ENCODE peak calls at places on chromosomes 2 and 18, in five cellular contexts. One of them, this sample, is unnamed.

GRCh38 chr2:183081908-183082307 is 3.4 kb downstream of the DUSP19 start:
- DNase-seq in uterus: no peak
- DNase-seq in RWPE1: no peak
- DNase-seq in T-helper 1 cell: no peak
- DNase-seq in DMS153: no peak
- DNase-seq in this sample: no peak

GRCh38 chr2:135255208-135255607 is 203.1 kb downstream of the RAB3GAP1 start:
- DNase-seq in uterus: no peak
- DNase-seq in RWPE1: no peak
- DNase-seq in T-helper 1 cell: no peak
- DNase-seq in DMS153: no peak
- DNase-seq in this sample: no peak

GRCh38 chr18:34491719-34492118 is 218.4 kb upstream of the DTNA start:
- DNase-seq in uterus: no peak
- DNase-seq in RWPE1: no peak
- DNase-seq in T-helper 1 cell: no peak
- DNase-seq in DMS153: peak; percentile 7
- DNase-seq in this sample: no peak

GRCh38 chr2:40716879-40717278 is 265.0 kb upstream of the SLC8A1 start:
- DNase-seq in uterus: no peak
- DNase-seq in RWPE1: peak; percentile 57
- DNase-seq in T-helper 1 cell: no peak
- DNase-seq in DMS153: no peak
- DNase-seq in this sample: no peak

GRCh38 chr18:14945984-14946383 is 198.0 kb downstream of the ANKRD30B start:
- DNase-seq in uterus: no peak
- DNase-seq in RWPE1: no peak
- DNase-seq in T-helper 1 cell: no peak
- DNase-seq in DMS153: no peak
- DNase-seq in this sample: no peak

GRCh38 chr2:19435815-19436214 is 77.4 kb upstream of the OSR1 start:
- DNase-seq in uterus: no peak
- DNase-seq in RWPE1: no peak
- DNase-seq in T-helper 1 cell: no peak
- DNase-seq in DMS153: no peak
- DNase-seq in this sample: peak; percentile 57

GRCh38 chr2:218145124-218145523 is 19.3 kb downstream of the CXCR2 start:
- DNase-seq in uterus: no peak
- DNase-seq in RWPE1: no peak
- DNase-seq in T-helper 1 cell: no peak
- DNase-seq in DMS153: no peak
- DNase-seq in this sample: no peak

GRCh38 chr2:159939946-159940345 is 122.5 kb downstream of the PLA2R1 start:
- DNase-seq in uterus: no peak
- DNase-seq in RWPE1: peak; percentile 30
- DNase-seq in T-helper 1 cell: no peak
- DNase-seq in DMS153: no peak
- DNase-seq in this sample: no peak

GRCh38 chr18:12571617-12572016 is 86.3 kb downstream of the SPIRE1 start:
- DNase-seq in uterus: no peak
- DNase-seq in RWPE1: no peak
- DNase-seq in T-helper 1 cell: no peak
- DNase-seq in DMS153: no peak
- DNase-seq in this sample: no peak

GRCh38 chr2:142944264-142944663 is 66.8 kb downstream of the KYNU start:
- DNase-seq in uterus: no peak
- DNase-seq in RWPE1: peak; percentile 46
- DNase-seq in T-helper 1 cell: no peak
- DNase-seq in DMS153: no peak
- DNase-seq in this sample: no peak

GRCh38 chr2:218223046-218223445 is 6.1 kb downstream of the ARPC2 start:
- DNase-seq in uterus: no peak
- DNase-seq in RWPE1: no peak
- DNase-seq in T-helper 1 cell: no peak
- DNase-seq in DMS153: no peak
- DNase-seq in this sample: no peak

GRCh38 chr18:79573921-79574491 is 105.6 kb upstream of the CTDP1 start:
- DNase-seq in uterus: peak; percentile 9
- DNase-seq in RWPE1: no peak
- DNase-seq in T-helper 1 cell: no peak
- DNase-seq in DMS153: no peak
- DNase-seq in this sample: no peak

This sample was measured in SK-N-MC.